ENCODE peak calls at places on chromosomes 11 and 22, in six cellular contexts. O, U, X, M, Q and C are unnamed samples.

GRCh38 chr11:103596323-103596722 is 440.1 kb upstream of the DDI1 start:
- DNase-seq in O (no peak), U (no peak), X (no peak), M (no peak), Q (no peak), C (no peak)

GRCh38 chr11:108852701-108853100 is 187.8 kb downstream of the DDX10 start:
- DNase-seq in O (no peak), U (no peak), X (no peak), M (no peak), Q (no peak), C (no peak)

GRCh38 chr11:66494935-66495334 is 14.7 kb downstream of the DPP3 start:
- DNase-seq in O (no peak), U (no peak), X (no peak), M (no peak), Q (no peak), C (no peak)

GRCh38 chr22:19287889-19288288 is 3.6 kb downstream of the CLTCL1 start:
- DNase-seq in O (no peak), U (peak; percentile 37), X (no peak), M (no peak), Q (peak; percentile 95), C (no peak)

GRCh38 chr22:43411040-43411919 is 534 bp upstream of the MPPED1 start:
- DNase-seq in O (no peak), U (no peak), X (no peak), M (no peak), Q (no peak), C (no peak)

GRCh38 chr11:10856689-10857603 is 907 bp downstream of the ZBED5 start:
- DNase-seq in O (no peak), U (no peak), X (peak; percentile 28), M (peak; percentile 39), Q (peak; percentile 39), C (peak; percentile 44)

GRCh38 chr11:61774441-61774840 is 18.0 kb downstream of the TMEM258 start:
- DNase-seq in O (no peak), U (no peak), X (no peak), M (no peak), Q (no peak), C (no peak)

GRCh38 chr22:20438066-20438677 is 547 bp upstream of the SCARF2 start:
- DNase-seq in O (no peak), U (no peak), X (no peak), M (no peak), Q (peak; percentile 50), C (no peak)

GRCh38 chr22:41910050-41910598 is 4.8 kb downstream of the SHISA8 start:
- DNase-seq in O (no peak), U (no peak), X (no peak), M (no peak), Q (no peak), C (no peak)

GRCh38 chr11:67438121-67438902 is 830 bp upstream of the PTPRCAP start:
- DNase-seq in O (no peak), U (no peak), X (no peak), M (peak; percentile 79), Q (no peak), C (no peak)

GRCh38 chr11:6719588-6719987 is 36.4 kb upstream of the MRPL17 start:
- DNase-seq in O (no peak), U (no peak), X (no peak), M (no peak), Q (no peak), C (no peak)

GRCh38 chr22:19629331-19629719 is 85.0 kb upstream of the SEPTIN5 start:
- DNase-seq in O (no peak), U (no peak), X (no peak), M (no peak), Q (no peak), C (no peak)

GRCh38 chr11:45431301-45432018 is 145.3 kb upstream of the SYT13 start:
- DNase-seq in O (no peak), U (no peak), X (no peak), M (no peak), Q (no peak), C (no peak)

GRCh38 chr11:70158201-70158600 is 44.9 kb upstream of the FADD start:
- DNase-seq in O (no peak), U (no peak), X (peak; percentile 40), M (no peak), Q (no peak), C (no peak)

GRCh38 chr22:46084943-46085830 is 65.1 kb upstream of the PPARA start:
- DNase-seq in O (no peak), U (peak; percentile 82), X (no peak), M (no peak), Q (no peak), C (no peak)